ENCODE peak calls at places on chromosomes 12 and 14, in four cellular contexts. G, I, Y and A are unnamed samples.

GRCh38 chr14:35336171-35337073 is 44.2 kb downstream of the PSMA6 start:
- DNase-seq in I (peak; percentile 75), G (no peak), Y (peak; percentile 75), A (peak; percentile 99)

GRCh38 chr14:20427231-20428009 is 8.5 kb downstream of the KLHL33 start:
- DNase-seq in G (no peak), I (no peak), Y (peak; percentile 76), A (peak; percentile 59)

GRCh38 chr14:83120187-83120586 is 1586.5 kb upstream of the SEL1L start:
- DNase-seq in G (no peak), I (no peak), Y (no peak), A (no peak)

GRCh38 chr12:4252595-4252994 is 21.0 kb upstream of the CCND2 start:
- DNase-seq in I (no peak), G (no peak), Y (no peak), A (no peak)

GRCh38 chr12:105721051-105721825 is 390.7 kb downstream of the C12orf75 start:
- DNase-seq in Y (no peak), I (no peak), G (no peak), A (no peak)

GRCh38 chr14:102279688-102280348 is 25.1 kb downstream of the MOK start:
- DNase-seq in I (no peak), Y (peak; percentile 98), G (peak; percentile 76), A (peak; percentile 99)

GRCh38 chr12:132141976-132142678 is 2.0 kb downstream of the DDX51 start:
- DNase-seq in Y (no peak), I (peak; percentile 91), G (no peak), A (no peak)

GRCh38 chr14:23578560-23579310 is at the start of gene JPH4:
- DNase-seq in G (no peak), I (peak; percentile 54), Y (peak; percentile 38), A (no peak)

GRCh38 chr14:25049559-25050493 is at the start of gene STXBP6:
- DNase-seq in G (no peak), Y (peak; percentile 5), I (no peak), A (peak; percentile 55)